ENCODE peak calls at places on chromosomes 5 and 9, in five cellular contexts. L is fibroblast of lung, A is cardiac muscle cell, W is kidney epithelial cell, C is cardiac fibroblast. I is an unnamed sample.

GRCh38 chr5:72242796-72243475 is 77.1 kb downstream of the MRPS27 start:
- DNase-seq in L (no peak), C (no peak), A (no peak), W (peak), I (peak)

GRCh38 chr5:44536650-44537260 is 147.5 kb upstream of the FGF10 start:
- DNase-seq in C (peak), A (peak), W (no peak), L (peak), I (no peak)

GRCh38 chr9:120567874-120568273 is 12.1 kb downstream of the CDK5RAP2 start:
- DNase-seq in A (no peak), L (no peak), C (no peak), W (no peak), I (no peak)

GRCh38 chr5:115686692-115687054 is 60.8 kb upstream of the TMED7 start:
- DNase-seq in C (peak), A (no peak), W (no peak), L (no peak), I (peak)

GRCh38 chr9:75855509-75855908 is 35.0 kb upstream of the PCSK5 start:
- DNase-seq in C (peak), W (no peak), A (peak), L (peak), I (no peak)

GRCh38 chr5:127671218-127671617 is 22.3 kb downstream of the CTXN3 start:
- DNase-seq in W (no peak), L (no peak), A (no peak), C (no peak), I (no peak)

GRCh38 chr5:140317859-140318258 is 15.0 kb upstream of the PFDN1 start:
- DNase-seq in L (no peak), A (no peak), W (no peak), C (peak), I (no peak)

GRCh38 chr5:139633295-139634027 is 14.7 kb upstream of the CXXC5 start:
- DNase-seq in A (peak), W (no peak), L (peak), C (peak), I (no peak)

GRCh38 chr9:128244443-128245226 is 31.2 kb downstream of the GOLGA2 start:
- DNase-seq in A (peak), L (peak), C (peak), W (no peak), I (no peak)

GRCh38 chr9:32431940-32432555 is 47.6 kb downstream of the ACO1 start:
- DNase-seq in W (no peak), C (peak), A (peak), L (peak), I (no peak)

GRCh38 chr5:39235648-39236047 is 16.3 kb upstream of the FYB1 start:
- DNase-seq in L (no peak), C (no peak), A (no peak), W (no peak), I (no peak)

GRCh38 chr5:138668451-138668850 is 84.8 kb upstream of the CTNNA1 start:
- DNase-seq in C (no peak), L (no peak), W (no peak), A (no peak), I (no peak)

GRCh38 chr5:142202282-142202681 is 93.7 kb downstream of the NDFIP1 start:
- DNase-seq in C (peak), W (no peak), A (peak), L (peak), I (peak)

GRCh38 chr9:94937214-94937903 is 210.9 kb downstream of the AOPEP start:
- DNase-seq in C (peak), L (peak), A (peak), W (peak), I (peak)

GRCh38 chr5:90562331-90562730 is 3.7 kb downstream of the ADGRV1 start:
- DNase-seq in L (no peak), W (no peak), C (no peak), A (no peak), I (no peak)

GRCh38 chr9:136614372-136614922 is 48.3 kb upstream of the EGFL7 start:
- DNase-seq in L (peak), A (peak), W (no peak), C (peak), I (no peak)

GRCh38 chr5:131679911-131680310 is 44.9 kb upstream of the RAPGEF6 start:
- DNase-seq in W (peak), L (peak), C (peak), A (peak), I (peak)

GRCh38 chr9:8652282-8652681 is 852.7 kb upstream of the DMAC1 start:
- DNase-seq in A (no peak), W (no peak), L (no peak), C (no peak), I (no peak)

GRCh38 chr9:137070906-137071275 is 534 bp upstream of the SAPCD2 start:
- DNase-seq in L (no peak), W (no peak), C (no peak), A (no peak), I (no peak)

GRCh38 chr5:77449277-77449676 is 42.8 kb downstream of the WDR41 start:
- DNase-seq in W (no peak), A (peak), L (no peak), C (no peak), I (no peak)

GRCh38 chr5:1657161-1657741 is 133.5 kb upstream of the LPCAT1 start:
- DNase-seq in W (no peak), C (no peak), A (no peak), L (no peak), I (no peak)

GRCh38 chr5:144179226-144179625 is 8.6 kb downstream of the KCTD16 start:
- DNase-seq in A (no peak), W (no peak), C (peak), L (no peak), I (no peak)

GRCh38 chr5:119220576-119221197 is 135.1 kb upstream of the TNFAIP8 start:
- DNase-seq in W (no peak), A (no peak), C (no peak), L (no peak), I (no peak)

GRCh38 chr5:79578876-79579275 is 33.4 kb upstream of the TENT2 start:
- DNase-seq in L (no peak), W (no peak), A (no peak), C (no peak), I (no peak)

GRCh38 chr9:18536554-18536953 is 62.6 kb downstream of the ADAMTSL1 start:
- DNase-seq in C (no peak), L (no peak), A (no peak), W (no peak), I (no peak)

GRCh38 chr5:109819878-109820277 is 130.2 kb downstream of the MAN2A1 start:
- DNase-seq in A (no peak), L (no peak), W (no peak), C (no peak), I (no peak)
- TF ChIP-seq CTCF in A (no peak), L (no peak), W (no peak), C (no peak), I (peak)

GRCh38 chr5:124403281-124403680 is 343.2 kb downstream of the ZNF608 start:
- DNase-seq in L (no peak), W (no peak), A (no peak), C (no peak), I (no peak)

GRCh38 chr5:124398471-124398870 is 348.0 kb downstream of the ZNF608 start:
- DNase-seq in A (no peak), W (no peak), C (no peak), L (peak), I (no peak)

GRCh38 chr5:124402144-124402581 is 344.3 kb downstream of the ZNF608 start:
- DNase-seq in A (peak), L (peak), C (peak), W (no peak), I (peak)

GRCh38 chr5:124399426-124399961 is 346.9 kb downstream of the ZNF608 start:
- DNase-seq in L (no peak), A (peak), W (no peak), C (no peak), I (no peak)

GRCh38 chr5:124401247-124402143 is 344.9 kb downstream of the ZNF608 start:
- DNase-seq in L (no peak), C (no peak), W (no peak), A (no peak), I (no peak)
- H3K4me3 ChIP-seq in L (no peak), C (no peak), W (no peak), A (no peak), I (no peak)

GRCh38 chr5:171861383-171861782 is 75.8 kb downstream of the SMIM23 start:
- DNase-seq in W (no peak), A (no peak), C (no peak), L (peak), I (no peak)

GRCh38 chr5:171855798-171856772 is 70.5 kb downstream of the SMIM23 start:
- DNase-seq in A (peak), C (no peak), W (no peak), L (peak), I (no peak)

GRCh38 chr5:171857537-171857936 is 71.9 kb downstream of the SMIM23 start:
- DNase-seq in A (peak), C (no peak), L (peak), W (no peak), I (no peak)

GRCh38 chr5:171855265-171855664 is 69.6 kb downstream of the SMIM23 start:
- DNase-seq in C (no peak), A (no peak), W (no peak), L (no peak), I (no peak)

GRCh38 chr5:171858303-171858702 is 72.7 kb downstream of the SMIM23 start:
- DNase-seq in W (no peak), A (peak), L (no peak), C (peak), I (no peak)
- TF ChIP-seq CTCF in W (peak), A (peak), L (peak), C (peak), I (peak)

DNA sequence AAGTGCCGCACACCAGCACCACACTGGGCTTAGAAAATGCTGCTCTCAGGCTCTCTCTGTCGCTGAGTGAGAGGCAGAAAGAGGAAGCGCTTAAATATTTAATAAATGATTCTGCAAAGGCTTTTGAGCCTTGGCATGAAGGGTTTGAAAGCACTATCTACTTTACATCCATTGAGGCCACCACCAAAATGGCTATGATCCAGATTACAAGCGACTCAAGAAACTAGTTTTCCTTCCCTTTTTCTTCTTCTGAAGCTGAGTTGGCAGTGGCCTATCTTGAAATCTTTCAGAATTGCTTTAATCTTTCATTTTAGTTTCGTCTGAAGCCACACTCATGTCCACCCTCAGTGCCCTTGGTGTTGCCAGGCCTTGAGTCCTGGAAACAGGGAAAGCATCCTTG is 59.5 kb downstream of the EBF1 start:
- DNase-seq in C (no peak), L (no peak), A (no peak), W (no peak), I (no peak)
- H3K4me3 ChIP-seq in C (no peak), L (no peak), A (no peak), W (no peak), I (no peak)